ENCODE peak calls at places on chromosomes 16 and 17, in four cellular contexts. A is effector memory CD4-positive, alpha-beta T cell; V is brain microvascular endothelial cell; W is lower lobe of right lung. N is an unnamed sample.

GRCh38 chr17:78172284-78173024 is 4.1 kb downstream of the SYNGR2 start:
- DNase-seq in W (peak; percentile 87), V (no peak), A (no peak), N (peak; percentile 76)

GRCh38 chr17:7388856-7389255 is 5.5 kb downstream of the PLSCR3 start:
- DNase-seq in W (no peak), V (no peak), A (no peak), N (no peak)

GRCh38 chr17:30513346-30513745 is 36.1 kb downstream of the GOSR1 start:
- DNase-seq in A (no peak), W (no peak), V (peak; percentile 36), N (no peak)

GRCh38 chr17:81576621-81577277 is 24.6 kb upstream of the FAAP100 start:
- DNase-seq in W (no peak), V (peak; percentile 78), A (no peak), N (no peak)

GRCh38 chr17:37848690-37849616 is 75.3 kb upstream of the TBC1D3K start:
- DNase-seq in V (peak; percentile 85), W (no peak), A (no peak), N (peak; percentile 11)

GRCh38 chr17:13351046-13351445 is 250.7 kb downstream of the HS3ST3A1 start:
- DNase-seq in V (peak; percentile 22), A (no peak), W (no peak), N (no peak)

GRCh38 chr17:74190154-74190553 is 13.3 kb upstream of the RPL38 start:
- DNase-seq in V (peak; percentile 59), W (no peak), A (no peak), N (peak; percentile 71)

GRCh38 chr17:5419356-5419958 is at the start of gene NUP88:
- DNase-seq in A (peak; percentile 95), W (peak; percentile 97), V (peak; percentile 97), N (peak; percentile 96)

GRCh38 chr16:11142951-11143740 is 112.9 kb downstream of the SOCS1 start:
- DNase-seq in V (no peak), W (no peak), A (no peak), N (no peak)

GRCh38 chr17:59425085-59425901 is 93.8 kb downstream of the YPEL2 start:
- DNase-seq in V (peak; percentile 63), A (no peak), W (peak; percentile 59), N (no peak)

GRCh38 chr16:57757883-57758282 is 22.3 kb downstream of the KATNB1 start:
- DNase-seq in A (no peak), V (no peak), W (peak; percentile 23), N (no peak)

GRCh38 chr17:38453951-38454421 is 25.7 kb downstream of the ARHGAP23 start:
- DNase-seq in A (no peak), W (no peak), V (no peak), N (no peak)

GRCh38 chr16:68287276-68288251 is 23.2 kb downstream of the SLC7A6OS start:
- DNase-seq in W (no peak), A (no peak), V (peak; percentile 76), N (no peak)

GRCh38 chr17:40952675-40953074 is 14.1 kb downstream of the KRT39 start:
- DNase-seq in A (no peak), V (peak; percentile 84), W (no peak), N (no peak)

GRCh38 chr17:9074106-9074505 is 52.8 kb downstream of the NTN1 start:
- DNase-seq in W (no peak), A (no peak), V (no peak), N (no peak)

GRCh38 chr17:78341559-78342437 is 18.1 kb downstream of the SOCS3 start:
- DNase-seq in W (peak; percentile 86), V (no peak), A (no peak), N (peak; percentile 71)

GRCh38 chr17:68356949-68357455 is 65.7 kb downstream of the ARSG start:
- DNase-seq in W (no peak), A (no peak), V (no peak), N (no peak)

GRCh38 chr17:75047398-75048098 is 523 bp downstream of the KCTD2 start:
- DNase-seq in V (no peak), A (no peak), W (peak; percentile 64), N (peak; percentile 47)

GRCh38 chr16:4679156-4679853 is 14.1 kb upstream of the NUDT16L1 start:
- DNase-seq in A (no peak), V (no peak), W (peak; percentile 75), N (peak; percentile 89)

GRCh38 chr17:55410722-55411462 is 10.7 kb downstream of the MMD start:
- DNase-seq in V (no peak), A (no peak), W (no peak), N (no peak)

GRCh38 chr17:6468051-6468790 is 24.0 kb downstream of the PIMREG start:
- DNase-seq in A (no peak), V (no peak), W (no peak), N (no peak)

GRCh38 chr17:47692137-47692894 is 1.6 kb upstream of the TBKBP1 start:
- DNase-seq in W (no peak), V (no peak), A (no peak), N (no peak)

GRCh38 chr16:3089717-3090592 is 9.1 kb downstream of the ZSCAN10 start:
- DNase-seq in V (no peak), A (no peak), W (no peak), N (no peak)

GRCh38 chr16:4517812-4518211 is 20.8 kb downstream of the CDIP1 start:
- DNase-seq in A (no peak), W (no peak), V (peak; percentile 37), N (no peak)

GRCh38 chr17:19304209-19304608 is 58.3 kb downstream of the B9D1 start:
- DNase-seq in V (peak; percentile 47), W (peak; percentile 73), A (no peak), N (peak; percentile 53)

GRCh38 chr17:36813957-36814356 is 123.3 kb upstream of the LHX1 start:
- DNase-seq in V (no peak), W (no peak), A (no peak), N (no peak)

GRCh38 chr17:61255609-61256008 is 144.0 kb upstream of the TBX2 start:
- DNase-seq in A (no peak), W (no peak), V (no peak), N (no peak)

GRCh38 chr17:61260061-61260797 is 139.4 kb upstream of the TBX2 start:
- DNase-seq in W (no peak), V (peak; percentile 60), A (no peak), N (no peak)

GRCh38 chr17:61265397-61265796 is 134.2 kb upstream of the TBX2 start:
- DNase-seq in V (no peak), A (no peak), W (no peak), N (no peak)

GRCh38 chr17:61259360-61259759 is 140.3 kb upstream of the TBX2 start:
- DNase-seq in V (no peak), A (no peak), W (no peak), N (no peak)

DNA sequence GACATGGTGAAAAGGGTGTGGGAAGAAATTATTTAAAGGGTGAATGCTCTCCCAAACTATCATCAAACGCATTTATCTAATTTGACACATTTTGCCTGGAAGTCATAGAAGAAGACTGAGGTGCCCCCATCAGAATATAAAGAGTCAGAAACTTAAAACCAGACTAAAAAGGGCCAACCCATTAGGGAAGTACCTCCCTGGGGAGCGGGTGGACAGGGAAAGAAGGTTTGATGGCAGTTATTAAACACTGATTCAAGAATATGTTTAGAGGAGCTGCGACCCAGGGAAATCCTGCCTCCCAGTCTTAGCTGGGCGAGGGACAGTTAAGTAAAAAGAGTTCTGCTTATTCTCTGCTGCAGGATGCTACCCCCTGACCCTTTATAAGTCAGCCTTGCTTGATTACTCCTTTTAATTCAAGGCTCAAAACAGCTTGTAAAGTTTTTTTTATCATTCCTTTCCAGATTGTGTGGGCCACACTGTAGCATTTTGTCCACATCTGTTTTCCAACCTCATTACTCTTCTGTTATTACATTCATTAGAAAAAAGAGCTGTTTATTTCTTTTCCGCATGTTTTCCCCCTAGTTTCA is 138.5 kb upstream of the TBX2 start:
- DNase-seq in A (no peak), V (no peak), W (no peak), N (no peak)
- H3K27ac ChIP-seq in A (no peak overlapping the region), V (peak overlapping the region; percentile 46), W (peak overlapping the region; percentile 61), N (no peak overlapping the region)

GRCh38 chr16:84931506-84931905 is 79.8 kb downstream of the ZDHHC7 start:
- DNase-seq in V (peak; percentile 14), W (no peak), A (no peak), N (no peak)

GRCh38 chr16:84932691-84933090 is 78.6 kb downstream of the ZDHHC7 start:
- DNase-seq in W (no peak), V (no peak), A (no peak), N (no peak)

GRCh38 chr16:84937196-84937935 is 74.0 kb downstream of the ZDHHC7 start:
- DNase-seq in W (no peak), V (no peak), A (no peak), N (no peak)

GRCh38 chr16:84931107-84931494 is 80.2 kb downstream of the ZDHHC7 start:
- DNase-seq in A (no peak), V (no peak), W (no peak), N (no peak)

GRCh38 chr16:84933774-84934571 is 77.4 kb downstream of the ZDHHC7 start:
- DNase-seq in W (no peak), V (no peak), A (no peak), N (no peak)
- H3K27ac ChIP-seq in W (peak overlapping the region; percentile 68), V (no peak overlapping the region), A (no peak overlapping the region), N (no peak overlapping the region)

DNA sequence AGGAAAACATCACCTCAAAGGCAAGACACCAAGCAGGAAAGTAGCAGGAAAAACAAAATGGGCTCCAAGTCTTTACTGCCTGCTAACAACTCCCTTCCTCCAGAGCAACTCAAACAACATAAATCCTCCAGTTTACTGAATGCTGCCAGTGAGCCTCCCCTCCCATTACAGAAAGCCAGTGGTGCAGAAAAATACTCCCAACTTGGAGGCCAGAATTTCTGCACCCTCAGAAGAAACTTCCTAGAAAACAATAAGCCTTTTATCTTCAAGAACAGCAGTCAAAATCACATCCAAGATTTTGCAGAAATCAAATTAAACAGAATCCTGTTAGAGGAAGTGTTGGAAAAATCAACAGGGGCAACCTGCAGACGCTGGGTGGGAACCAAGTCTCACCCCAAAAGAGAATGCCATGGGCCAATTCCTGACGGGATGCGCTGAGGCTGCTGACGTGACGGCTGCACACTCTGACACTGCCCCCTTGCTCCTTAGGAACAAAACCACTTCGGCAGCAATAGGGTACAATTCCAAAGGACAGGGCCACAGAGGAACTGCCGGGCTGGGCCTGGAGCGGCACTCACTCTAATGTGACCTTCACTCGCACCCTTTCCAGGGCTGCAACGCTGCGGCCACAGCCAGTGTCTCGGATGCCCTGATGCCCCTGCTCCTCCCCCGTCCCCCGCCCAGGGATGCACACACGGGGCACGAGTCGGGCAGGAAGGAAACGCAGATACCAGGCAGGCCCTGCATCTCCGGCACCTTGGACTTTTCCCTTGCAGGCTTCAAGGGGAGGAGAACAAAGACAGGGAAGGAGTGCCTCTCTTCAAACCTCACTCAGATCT is 2.6 kb downstream of the PITPNA start:
- DNase-seq in W (no peak), A (no peak), V (no peak), N (peak; percentile 88)
- H3K27ac ChIP-seq in W (peak overlapping the region; percentile 3), A (no peak overlapping the region), V (no peak overlapping the region), N (peak overlapping the region; percentile 94)

DNA sequence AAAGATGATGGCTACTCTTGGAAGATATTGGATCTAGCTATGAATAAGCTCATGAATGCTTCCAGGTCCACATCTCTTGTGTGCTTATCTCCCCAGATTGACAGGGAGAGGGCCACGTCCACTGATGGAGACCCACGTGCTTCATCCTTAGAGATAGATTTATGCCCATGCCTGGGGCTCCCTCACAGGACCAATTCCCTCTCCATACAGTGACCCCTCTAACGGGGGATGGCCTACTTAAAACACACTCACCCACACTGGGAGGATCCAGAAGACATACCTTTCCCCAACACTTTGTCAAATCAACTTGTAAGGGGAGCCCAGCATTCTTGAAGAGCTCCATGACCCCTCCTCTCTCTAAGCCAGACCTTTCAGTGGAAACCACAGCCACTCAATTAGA is 169.7 kb upstream of the CDH5 start:
- DNase-seq in W (no peak), V (no peak), A (no peak), N (no peak)
- H3K27ac ChIP-seq in W (no peak overlapping the region), V (no peak overlapping the region), A (no peak overlapping the region), N (no peak overlapping the region)

N was measured in small intestine.